ENCODE peak calls at places on chromosomes 2 and 18, in seven cellular contexts. N is lower lobe of right lung, G is ovary, K is mucosa of descending colon, O is transverse colon, M is spleen, U is heart left ventricle. I is an unnamed sample. For H3K36me3, the result is how much of the 10 kb centered on the place peaks cover.

GRCh38 chr2:67792796-67793195 is 270.0 kb downstream of the C1D start:
- DNase-seq in N (no peak), G (no peak), K (no peak), O (no peak), M (no peak), U (no peak), I (no peak)

GRCh38 chr2:25618676-25619075 is 54.7 kb downstream of the DTNB start:
- DNase-seq in N (no peak), G (no peak), K (no peak), O (no peak), M (no peak), U (no peak), I (no peak)

GRCh38 chr18:63586966-63587365 is at the start of gene SERPINB13:
- DNase-seq in N (no peak), G (no peak), K (no peak), O (no peak), M (no peak), U (no peak), I (no peak)

GRCh38 chr2:45841752-45842407 is 190.4 kb downstream of the PRKCE start:
- DNase-seq in N (no peak), G (no peak), K (no peak), O (no peak), M (no peak), U (no peak), I (no peak)

GRCh38 chr2:15800489-15801329 is 139.6 kb upstream of the MYCN start:
- DNase-seq in N (no peak), G (no peak), K (no peak), O (no peak), M (no peak), U (peak), I (no peak)

GRCh38 chr2:65366595-65367125 is 65.7 kb downstream of the SPRED2 start:
- DNase-seq in N (no peak), G (no peak), K (no peak), O (peak), M (no peak), U (no peak), I (no peak)

GRCh38 chr18:47251289-47252120 is at the start of gene SKOR2:
- DNase-seq in N (no peak), G (no peak), K (no peak), O (no peak), M (no peak), U (no peak), I (no peak)

GRCh38 chr2:107362973-107363372 is 463.7 kb upstream of the RGPD4 start:
- DNase-seq in N (no peak), G (no peak), K (no peak), O (no peak), M (no peak), U (no peak), I (no peak)

GRCh38 chr18:8424917-8425725 is 184.1 kb upstream of the RAB12 start:
- DNase-seq in N (no peak), G (no peak), K (no peak), O (no peak), M (no peak), U (no peak), I (no peak)

GRCh38 chr2:241797441-241798080 is 11.4 kb upstream of the NEU4 start:
- DNase-seq in N (peak), G (peak), K (peak), O (peak), M (peak), U (no peak), I (peak)

GRCh38 chr2:222049946-222050345 is 248.9 kb downstream of the PAX3 start:
- DNase-seq in N (no peak), G (no peak), K (no peak), O (no peak), M (no peak), U (no peak), I (no peak)

GRCh38 chr2:28764909-28765308 is 13.3 kb downstream of the PPP1CB start:
- DNase-seq in N (no peak), G (no peak), K (no peak), O (no peak), M (no peak), U (no peak), I (no peak)

GRCh38 chr2:127104881-127105655 is 1.9 kb downstream of the BIN1 start:
- DNase-seq in N (no peak), G (no peak), K (no peak), O (peak), M (peak), U (no peak), I (no peak)

GRCh38 chr2:112605926-112606325 is 21.5 kb downstream of the CHCHD5 start:
- DNase-seq in N (no peak), G (no peak), K (no peak), O (no peak), M (peak), U (no peak), I (no peak)

GRCh38 chr2:69750246-69750645 is 8.3 kb downstream of the ANXA4 start:
- DNase-seq in N (no peak), G (no peak), K (no peak), O (no peak), M (no peak), U (no peak), I (no peak)

GRCh38 chr2:28471214-28471613 is 24.6 kb upstream of the PLB1 start:
- DNase-seq in N (no peak), G (no peak), K (peak), O (no peak), M (peak), U (no peak), I (no peak)

GRCh38 chr18:48990497-48991298 is 39.9 kb upstream of the SMAD7 start:
- DNase-seq in N (no peak), G (no peak), K (no peak), O (no peak), M (no peak), U (no peak), I (no peak)

GRCh38 chr18:33440384-33441043 is at the start of gene CCDC178:
- DNase-seq in N (no peak), G (peak), K (no peak), O (peak), M (peak), U (peak), I (no peak)

GRCh38 chr18:33444699-33445098 is 4.2 kb upstream of the CCDC178 start:
- DNase-seq in N (no peak), G (no peak), K (no peak), O (no peak), M (no peak), U (no peak), I (no peak)

GRCh38 chr18:33440011-33440383 is 524 bp downstream of the CCDC178 start:
- DNase-seq in N (no peak), G (peak), K (peak), O (peak), M (no peak), U (peak), I (peak)
- TF ChIP-seq CTCF in N (peak), G (peak), K (no peak), O (peak), M (no peak), U (no peak), I (peak)

DNA sequence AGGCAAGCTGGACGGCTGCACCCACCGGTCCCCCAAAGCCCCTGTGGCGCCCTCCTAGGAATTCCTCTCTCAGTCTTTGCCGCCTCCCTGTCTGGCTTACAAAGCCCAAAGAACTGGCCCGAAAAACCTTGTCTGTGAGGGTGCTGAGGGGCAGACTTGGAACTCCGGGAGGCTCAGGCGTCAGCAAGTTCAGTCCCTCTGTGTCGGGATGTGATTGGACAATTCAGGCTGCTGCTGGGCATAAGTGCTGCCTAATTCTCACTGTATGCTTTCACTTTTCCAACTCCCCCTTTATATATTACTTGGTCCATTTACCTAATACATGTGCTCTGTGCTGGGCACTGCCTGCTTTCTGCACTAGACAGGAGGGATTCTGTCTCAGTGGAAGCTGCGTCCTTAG is 20.3 kb upstream of the SH3RF3 start:
- DNase-seq in N (no peak), G (no peak), K (no peak), O (no peak), M (no peak), U (no peak), I (no peak)
- H3K36me3 ChIP-seq in N (under half), G (under half), K (under half), O (under half), M (under half), U (under half), I (under half)

DNA sequence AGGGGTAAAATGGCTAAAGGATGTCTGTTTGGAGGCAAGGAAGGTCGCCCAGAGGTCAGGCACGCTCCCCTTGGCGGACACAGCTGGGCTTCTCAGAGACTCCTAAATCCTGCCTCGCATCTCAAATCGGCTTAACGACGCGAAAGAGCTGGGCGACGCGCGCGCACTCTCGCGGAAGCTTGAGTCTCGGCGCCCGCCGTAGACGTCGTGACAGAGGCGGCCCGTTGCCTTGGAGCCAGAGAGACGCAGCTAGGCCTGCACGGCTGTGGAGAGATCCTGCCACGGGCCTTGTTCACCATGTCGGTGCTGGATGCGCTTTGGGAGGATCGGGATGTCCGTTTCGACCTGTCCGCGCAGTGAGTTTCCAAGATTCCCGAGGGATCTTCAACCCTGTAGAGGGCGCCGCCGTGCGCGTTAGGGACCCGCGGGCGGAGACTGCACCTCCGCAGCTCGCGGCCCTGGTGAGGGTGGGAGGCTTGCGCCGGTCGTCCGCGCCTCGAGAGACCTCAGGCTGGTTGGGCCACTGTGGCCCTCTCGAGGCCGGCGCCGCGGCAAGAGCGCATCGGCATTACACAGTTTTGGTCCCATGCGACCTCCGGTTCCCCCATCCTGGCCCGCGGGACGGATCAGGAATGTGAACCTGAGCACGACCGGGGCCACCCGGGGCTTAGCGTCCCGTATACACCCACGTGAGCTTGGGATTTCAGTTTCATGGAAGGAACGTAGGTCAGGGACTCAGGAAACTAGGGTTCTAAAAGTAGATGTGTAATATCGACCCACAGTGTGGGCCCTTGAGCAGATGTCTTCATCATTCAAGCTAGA is at the start of gene BBS5:
- DNase-seq in N (peak), G (peak), K (peak), O (peak), M (peak), U (peak), I (peak)
- TF ChIP-seq CTCF in N (peak), G (no peak), K (no peak), O (peak), M (peak), U (no peak), I (peak)

DNA sequence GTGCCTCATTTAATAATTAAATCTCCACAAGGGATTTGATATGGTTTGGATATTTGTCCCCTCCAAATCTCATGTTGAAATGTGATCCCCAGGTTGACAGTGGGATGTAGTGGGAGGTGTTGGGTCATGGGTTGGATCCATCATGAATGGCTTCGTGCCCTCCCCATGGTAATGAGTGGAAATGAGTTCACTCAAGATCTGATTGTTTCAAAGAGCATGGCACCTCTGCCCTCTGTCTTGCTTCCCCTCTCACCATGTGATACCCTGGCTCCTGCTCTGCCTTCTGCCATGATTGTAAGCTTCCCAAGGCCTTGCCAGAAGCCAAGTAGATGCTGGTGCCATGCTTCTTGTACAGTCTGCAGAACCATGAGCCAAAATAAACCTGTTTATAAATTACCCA is 15.0 kb upstream of the RAB27B start:
- DNase-seq in N (no peak), G (no peak), K (no peak), O (no peak), M (no peak), U (no peak), I (no peak)
- H3K36me3 ChIP-seq in N (under half), G (under half), K (under half), O (under half), M (under half), U (under half), I (under half)

GRCh38 chr2:1910562-1911256 is 166.4 kb upstream of the PXDN start:
- DNase-seq in N (no peak), G (no peak), K (no peak), O (no peak), M (no peak), U (no peak), I (no peak)
- TF ChIP-seq CTCF in N (peak), G (no peak), K (no peak), O (no peak), M (peak), U (peak), I (peak)

GRCh38 chr2:29950432-29950943 is 29.1 kb upstream of the ALK start:
- DNase-seq in N (no peak), G (no peak), K (no peak), O (no peak), M (no peak), U (no peak), I (no peak)
- H3K36me3 ChIP-seq in N (under half), G (under half), K (under half), O (under half), M (under half), U (under half), I (under half)

DNA sequence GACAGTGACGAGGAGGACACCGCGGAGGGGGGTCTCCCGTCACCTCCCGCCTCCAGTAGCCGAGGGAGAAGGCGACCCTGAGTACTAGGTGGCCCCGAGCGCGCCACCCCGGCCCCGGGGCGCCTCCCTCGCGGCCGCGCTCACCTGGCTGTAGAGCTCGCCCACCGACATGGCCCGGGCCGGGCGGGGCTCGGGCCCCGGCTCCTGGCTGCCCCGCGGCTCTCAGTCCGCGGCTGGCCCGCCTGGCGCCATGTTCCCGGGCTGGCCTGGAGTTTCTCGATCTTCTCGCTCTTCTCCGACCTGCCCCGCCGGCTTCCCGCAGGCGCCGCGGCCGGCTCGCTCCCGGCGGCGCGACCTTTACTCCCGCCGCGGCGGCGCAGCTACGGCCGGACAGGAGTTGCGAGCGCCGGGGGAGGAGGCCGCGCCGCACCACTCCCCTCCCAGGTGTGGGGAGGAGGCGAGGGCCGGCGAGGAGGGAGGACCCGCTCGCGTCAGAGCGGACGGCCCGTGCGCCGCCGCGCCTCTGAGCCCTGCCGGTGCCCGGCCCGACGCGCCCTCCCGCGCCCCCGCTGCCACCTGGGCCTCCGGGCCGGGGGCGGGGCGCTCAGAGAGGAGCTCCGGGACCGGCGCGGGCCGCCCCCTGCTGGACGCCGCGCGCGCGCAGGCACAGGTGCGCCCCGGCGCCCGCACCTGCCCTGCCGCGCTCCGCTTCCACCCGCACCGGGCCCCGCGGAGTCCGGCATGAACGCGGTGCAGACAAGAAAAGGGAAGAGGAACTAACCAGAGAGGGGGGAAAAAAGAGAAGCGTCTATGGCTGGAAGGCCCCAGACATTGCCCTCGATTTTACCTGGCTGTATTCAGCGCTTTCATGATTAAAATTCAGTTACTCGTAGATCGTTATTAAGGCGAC is at the start of gene MYO5B:
- DNase-seq in N (peak), G (no peak), K (peak), O (peak), M (peak), U (peak), I (peak)
- TF ChIP-seq CTCF in N (peak), G (no peak), K (peak), O (peak), M (peak), U (peak), I (peak)

DNA sequence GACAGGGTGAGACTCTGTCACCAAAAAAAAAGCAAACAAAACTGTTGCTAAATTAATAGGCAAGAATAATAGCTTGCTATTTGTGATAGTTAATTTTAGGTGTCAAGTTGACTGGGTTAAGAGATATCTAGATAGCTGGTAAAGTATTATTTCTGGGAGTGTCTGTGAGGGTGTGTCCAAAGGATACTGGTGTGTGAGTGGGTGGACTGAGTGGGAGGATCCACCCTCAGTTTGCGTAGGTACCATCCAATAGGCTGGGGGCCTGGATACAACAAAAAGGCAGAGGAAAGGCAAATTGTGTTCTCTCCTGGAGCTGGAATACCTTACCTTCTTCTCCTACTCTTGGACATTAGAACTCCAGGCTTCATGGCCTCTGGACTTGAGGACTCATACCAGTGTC is 15.0 kb downstream of the DUSP11 start:
- DNase-seq in N (no peak), G (no peak), K (no peak), O (no peak), M (no peak), U (no peak), I (no peak)
- H3K36me3 ChIP-seq in N (half or more), G (under half), K (under half), O (under half), M (half or more), U (half or more), I (half or more)

I was measured in left ventricle myocardium inferior.